ENCODE peak calls at places on chromosomes 3 and 15, in six cellular contexts. One of them, this sample, is unnamed.

GRCh38 chr3:78123058-78123457 is 1083.2 kb downstream of the ROBO2 start:
- DNase-seq in cardiac fibroblast: no peak
- DNase-seq in A673: no peak
- DNase-seq in AG09309: no peak
- DNase-seq in pancreas: no peak
- DNase-seq in neural progenitor cell: no peak
- DNase-seq in this sample: no peak

GRCh38 chr15:72338617-72339321 is 18.8 kb upstream of the CELF6 start:
- DNase-seq in neural progenitor cell: no peak
- DNase-seq in A673: no peak
- DNase-seq in AG09309: peak; percentile 99
- DNase-seq in pancreas: no peak
- DNase-seq in cardiac fibroblast: peak; percentile 97
- DNase-seq in this sample: peak; percentile 86

GRCh38 chr15:76059320-76060097 is at the start of gene TMEM266:
- DNase-seq in cardiac fibroblast: no peak
- DNase-seq in neural progenitor cell: peak; percentile 96
- DNase-seq in AG09309: no peak
- DNase-seq in A673: peak; percentile 74
- DNase-seq in pancreas: peak; percentile 88
- DNase-seq in this sample: peak; percentile 67

GRCh38 chr3:20648294-20648693 is 462.3 kb upstream of the SGO1 start:
- DNase-seq in pancreas: no peak
- DNase-seq in neural progenitor cell: no peak
- DNase-seq in A673: peak; percentile 71
- DNase-seq in cardiac fibroblast: peak; percentile 82
- DNase-seq in AG09309: peak; percentile 87
- DNase-seq in this sample: peak; percentile 87

GRCh38 chr3:63328386-63328785 is 50.3 kb downstream of the SYNPR start:
- DNase-seq in neural progenitor cell: no peak
- DNase-seq in cardiac fibroblast: peak; percentile 68
- DNase-seq in A673: no peak
- DNase-seq in AG09309: no peak
- DNase-seq in pancreas: no peak
- DNase-seq in this sample: peak; percentile 81

GRCh38 chr3:50189274-50189673 is 2.1 kb upstream of the GNAT1 start:
- DNase-seq in cardiac fibroblast: peak; percentile 85
- DNase-seq in neural progenitor cell: peak; percentile 89
- DNase-seq in AG09309: peak; percentile 55
- DNase-seq in pancreas: peak; percentile 84
- DNase-seq in A673: peak; percentile 77
- DNase-seq in this sample: peak; percentile 92

GRCh38 chr15:74748322-74748946 is at the start of gene CYP1A2:
- DNase-seq in AG09309: no peak
- DNase-seq in cardiac fibroblast: no peak
- DNase-seq in neural progenitor cell: no peak
- DNase-seq in A673: no peak
- DNase-seq in pancreas: no peak
- DNase-seq in this sample: no peak

GRCh38 chr3:170296703-170297102 is 60.8 kb upstream of the SKIL start:
- DNase-seq in AG09309: no peak
- DNase-seq in neural progenitor cell: no peak
- DNase-seq in pancreas: no peak
- DNase-seq in cardiac fibroblast: no peak
- DNase-seq in A673: no peak
- DNase-seq in this sample: no peak

GRCh38 chr15:99096894-99097426 is 7.9 kb upstream of the SYNM start:
- DNase-seq in A673: no peak
- DNase-seq in AG09309: no peak
- DNase-seq in cardiac fibroblast: no peak
- DNase-seq in neural progenitor cell: no peak
- DNase-seq in pancreas: no peak
- DNase-seq in this sample: no peak

GRCh38 chr3:69282191-69282590 is 103.7 kb downstream of the FRMD4B start:
- DNase-seq in AG09309: no peak
- DNase-seq in neural progenitor cell: no peak
- DNase-seq in pancreas: no peak
- DNase-seq in cardiac fibroblast: no peak
- DNase-seq in A673: no peak
- DNase-seq in this sample: no peak

GRCh38 chr15:70974004-70974832 is 81.6 kb downstream of the LRRC49 start:
- DNase-seq in AG09309: peak; percentile 49
- DNase-seq in cardiac fibroblast: peak; percentile 85
- DNase-seq in neural progenitor cell: peak; percentile 9
- DNase-seq in pancreas: no peak
- DNase-seq in A673: peak; percentile 48
- DNase-seq in this sample: peak; percentile 81

GRCh38 chr15:76962337-76963013 is 30.9 kb downstream of the RCN2 start:
- DNase-seq in AG09309: no peak
- DNase-seq in neural progenitor cell: no peak
- DNase-seq in pancreas: no peak
- DNase-seq in A673: no peak
- DNase-seq in cardiac fibroblast: no peak
- DNase-seq in this sample: no peak

GRCh38 chr3:80374423-80374822 is 606.6 kb upstream of the ROBO1 start:
- DNase-seq in neural progenitor cell: no peak
- DNase-seq in pancreas: no peak
- DNase-seq in A673: no peak
- DNase-seq in AG09309: no peak
- DNase-seq in cardiac fibroblast: no peak
- DNase-seq in this sample: no peak

GRCh38 chr3:49899815-49900214 is 3.9 kb downstream of the MST1R start:
- DNase-seq in pancreas: no peak
- DNase-seq in cardiac fibroblast: peak; percentile 33
- DNase-seq in neural progenitor cell: peak; percentile 70
- DNase-seq in AG09309: no peak
- DNase-seq in A673: peak; percentile 53
- DNase-seq in this sample: no peak

GRCh38 chr3:14454644-14455310 is 52.4 kb downstream of the SLC6A6 start:
- DNase-seq in pancreas: no peak
- DNase-seq in AG09309: no peak
- DNase-seq in A673: no peak
- DNase-seq in neural progenitor cell: no peak
- DNase-seq in cardiac fibroblast: no peak
- DNase-seq in this sample: no peak

GRCh38 chr3:55191911-55192787 is 264.3 kb upstream of the LRTM1 start:
- DNase-seq in neural progenitor cell: no peak
- DNase-seq in pancreas: no peak
- DNase-seq in cardiac fibroblast: peak; percentile 95
- DNase-seq in A673: no peak
- DNase-seq in AG09309: peak; percentile 96
- DNase-seq in this sample: peak; percentile 91

GRCh38 chr3:155308831-155309230 is 15.3 kb upstream of the STRIT1 start:
- DNase-seq in A673: no peak
- DNase-seq in cardiac fibroblast: peak; percentile 36
- DNase-seq in AG09309: no peak
- DNase-seq in pancreas: no peak
- DNase-seq in neural progenitor cell: no peak
- DNase-seq in this sample: peak; percentile 78

GRCh38 chr15:63231206-63231605 is 41.8 kb downstream of the RAB8B start:
- DNase-seq in cardiac fibroblast: no peak
- DNase-seq in pancreas: no peak
- DNase-seq in AG09309: no peak
- DNase-seq in neural progenitor cell: no peak
- DNase-seq in A673: no peak
- DNase-seq in this sample: no peak

DNA sequence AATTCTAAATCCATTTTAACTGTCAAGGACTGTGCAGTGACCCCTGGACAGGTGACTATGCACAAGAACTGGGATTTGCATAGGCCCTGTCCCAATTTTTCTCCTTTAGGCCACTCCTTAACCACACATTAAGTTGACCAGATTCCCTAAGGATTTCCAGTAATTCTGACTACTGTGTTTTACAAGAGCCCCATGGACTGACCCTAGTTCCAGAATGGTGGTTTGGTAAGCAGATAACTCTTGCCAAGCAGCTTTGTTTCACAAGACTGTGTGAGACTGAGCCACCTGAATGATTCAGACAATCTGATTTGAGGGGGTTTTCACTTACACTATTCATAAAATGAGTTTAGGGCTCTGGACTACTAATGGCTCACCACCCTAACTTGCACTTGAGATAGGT is 535.8 kb downstream of the ZBBX start:
- DNase-seq in pancreas: no peak
- DNase-seq in A673: no peak
- DNase-seq in AG09309: no peak
- DNase-seq in cardiac fibroblast: no peak
- DNase-seq in neural progenitor cell: no peak
- DNase-seq in this sample: no peak
- H3K4me3 ChIP-seq in pancreas: no peak overlapping the region
- H3K4me3 ChIP-seq in A673: no peak overlapping the region
- H3K4me3 ChIP-seq in AG09309: no peak overlapping the region
- H3K4me3 ChIP-seq in cardiac fibroblast: no peak overlapping the region
- H3K4me3 ChIP-seq in neural progenitor cell: no peak overlapping the region
- H3K4me3 ChIP-seq in this sample: no peak overlapping the region

DNA sequence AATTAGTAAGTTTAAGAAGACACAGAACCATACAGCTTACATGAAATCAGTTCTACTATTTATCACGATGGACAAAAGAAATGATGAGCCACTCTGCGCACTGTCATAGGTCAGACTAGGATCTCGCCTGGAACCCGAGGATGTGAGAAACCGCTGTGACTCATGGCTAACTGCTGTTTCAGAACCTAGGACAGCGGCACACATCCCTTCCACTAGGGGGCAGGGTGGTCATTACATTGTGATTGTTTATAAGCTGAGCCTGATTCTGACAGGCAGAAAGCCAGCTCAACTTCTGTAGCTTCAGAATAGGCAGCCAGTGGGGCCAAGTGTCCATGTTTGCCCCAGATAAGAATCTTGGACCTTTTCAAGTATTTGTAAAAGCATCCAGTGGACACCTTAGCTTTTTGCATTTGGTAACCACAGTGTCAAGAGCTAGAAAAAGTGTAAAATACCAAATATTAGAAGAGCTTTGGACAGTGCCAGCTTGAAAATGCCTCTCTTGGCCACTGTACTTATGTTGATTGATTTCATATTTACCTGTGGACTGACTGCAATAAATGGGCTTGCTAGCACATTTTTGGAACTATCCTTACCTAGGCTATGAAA is 115.8 kb downstream of the KBTBD8 start:
- DNase-seq in cardiac fibroblast: peak; percentile 91
- DNase-seq in AG09309: peak; percentile 44
- DNase-seq in pancreas: peak; percentile 80
- DNase-seq in neural progenitor cell: peak; percentile 92
- DNase-seq in A673: peak; percentile 68
- DNase-seq in this sample: peak; percentile 81
- TF ChIP-seq CTCF in cardiac fibroblast: peak; percentile 92
- TF ChIP-seq CTCF in AG09309: peak; percentile 99
- TF ChIP-seq CTCF in pancreas: peak; percentile 85
- TF ChIP-seq CTCF in neural progenitor cell: peak; percentile 98
- TF ChIP-seq CTCF in A673: peak; percentile 70
- TF ChIP-seq CTCF in this sample: peak; percentile 99

DNA sequence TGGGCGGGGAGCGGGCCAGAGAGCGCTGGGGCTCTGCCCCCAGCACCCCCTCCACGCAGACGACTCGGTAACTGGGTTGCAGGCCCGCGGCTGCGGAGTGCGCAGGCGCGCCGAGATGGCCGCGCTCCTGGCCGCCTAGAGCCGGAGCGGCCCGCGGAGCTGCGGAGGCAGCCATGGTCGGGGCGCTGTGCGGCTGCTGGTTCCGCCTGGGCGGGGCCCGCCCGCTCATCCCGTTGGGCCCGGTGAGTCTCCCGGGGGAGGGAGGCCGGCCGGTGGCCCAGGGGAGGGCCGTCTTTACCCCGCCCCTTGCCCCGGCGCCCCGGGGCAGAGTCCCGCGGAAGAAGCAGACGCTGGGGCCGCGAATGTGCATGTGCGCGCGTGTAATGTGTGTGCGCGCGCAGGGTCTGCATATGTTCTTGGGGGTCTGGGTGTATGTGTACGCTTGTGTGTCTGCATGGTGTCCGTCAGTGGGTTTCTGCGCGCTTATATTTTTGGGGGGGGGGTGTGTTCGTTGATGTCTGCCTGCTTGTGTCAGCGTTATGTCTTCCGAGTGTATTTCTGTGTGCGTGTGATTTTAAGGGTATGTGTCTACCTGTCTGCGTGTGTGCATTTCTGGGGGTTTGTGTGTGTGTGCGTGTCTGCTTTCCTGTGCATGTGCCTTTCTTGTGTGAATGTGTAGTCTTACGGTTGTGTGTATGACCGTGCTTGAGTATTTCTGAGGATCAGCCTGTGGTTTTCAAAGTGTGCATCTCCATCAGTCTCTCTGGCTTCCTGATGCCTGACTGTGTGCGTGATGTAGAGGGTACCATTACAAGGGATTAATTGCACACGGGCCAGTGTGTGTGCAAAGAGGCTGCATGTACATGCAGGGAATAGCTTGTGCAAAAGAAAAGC is at the start of gene ABHD14A:
- DNase-seq in pancreas: peak; percentile 89
- DNase-seq in cardiac fibroblast: peak; percentile 59
- DNase-seq in neural progenitor cell: peak; percentile 88
- DNase-seq in A673: peak; percentile 55
- DNase-seq in AG09309: no peak
- DNase-seq in this sample: peak; percentile 63
- H3K4me3 ChIP-seq in pancreas: peak within 1 kb of the TSS; percentile 45
- H3K4me3 ChIP-seq in cardiac fibroblast: peak within 1 kb of the TSS; percentile 82
- H3K4me3 ChIP-seq in neural progenitor cell: peak within 1 kb of the TSS; percentile 56
- H3K4me3 ChIP-seq in A673: peak within 1 kb of the TSS; percentile 63
- H3K4me3 ChIP-seq in AG09309: peak within 1 kb of the TSS; percentile 93
- H3K4me3 ChIP-seq in this sample: peak within 1 kb of the TSS; percentile 78

GRCh38 chr3:132803889-132804288 is 81.7 kb upstream of the NPHP3 start:
- DNase-seq in AG09309: no peak
- DNase-seq in neural progenitor cell: peak; percentile 29
- DNase-seq in pancreas: no peak
- DNase-seq in A673: no peak
- DNase-seq in cardiac fibroblast: no peak
- DNase-seq in this sample: no peak
- TF ChIP-seq CTCF in AG09309: no peak
- TF ChIP-seq CTCF in neural progenitor cell: peak; percentile 45
- TF ChIP-seq CTCF in pancreas: no peak
- TF ChIP-seq CTCF in A673: peak; percentile 30
- TF ChIP-seq CTCF in cardiac fibroblast: no peak
- TF ChIP-seq CTCF in this sample: peak; percentile 13

GRCh38 chr3:81592101-81592500 is 169.3 kb downstream of the GBE1 start:
- DNase-seq in neural progenitor cell: no peak
- DNase-seq in pancreas: no peak
- DNase-seq in cardiac fibroblast: peak; percentile 47
- DNase-seq in AG09309: no peak
- DNase-seq in A673: no peak
- DNase-seq in this sample: no peak
- H3K4me3 ChIP-seq in neural progenitor cell: no peak overlapping the region
- H3K4me3 ChIP-seq in pancreas: no peak overlapping the region
- H3K4me3 ChIP-seq in cardiac fibroblast: no peak overlapping the region
- H3K4me3 ChIP-seq in AG09309: no peak overlapping the region
- H3K4me3 ChIP-seq in A673: no peak overlapping the region
- H3K4me3 ChIP-seq in this sample: no peak overlapping the region

GRCh38 chr15:38425269-38425668 is 28.7 kb upstream of the FAM98B start:
- DNase-seq in cardiac fibroblast: no peak
- DNase-seq in A673: no peak
- DNase-seq in AG09309: no peak
- DNase-seq in neural progenitor cell: no peak
- DNase-seq in pancreas: no peak
- DNase-seq in this sample: no peak

GRCh38 chr15:38430106-38430760 is 23.7 kb upstream of the FAM98B start:
- DNase-seq in neural progenitor cell: no peak
- DNase-seq in pancreas: no peak
- DNase-seq in A673: no peak
- DNase-seq in AG09309: no peak
- DNase-seq in cardiac fibroblast: no peak
- DNase-seq in this sample: no peak

GRCh38 chr15:38424101-38424552 is 29.8 kb upstream of the FAM98B start:
- DNase-seq in A673: no peak
- DNase-seq in pancreas: no peak
- DNase-seq in cardiac fibroblast: no peak
- DNase-seq in neural progenitor cell: no peak
- DNase-seq in AG09309: no peak
- DNase-seq in this sample: no peak

GRCh38 chr15:38427380-38427779 is 26.5 kb upstream of the FAM98B start:
- DNase-seq in pancreas: no peak
- DNase-seq in AG09309: no peak
- DNase-seq in cardiac fibroblast: no peak
- DNase-seq in neural progenitor cell: no peak
- DNase-seq in A673: no peak
- DNase-seq in this sample: no peak
- TF ChIP-seq CTCF in pancreas: no peak
- TF ChIP-seq CTCF in AG09309: no peak
- TF ChIP-seq CTCF in cardiac fibroblast: no peak
- TF ChIP-seq CTCF in neural progenitor cell: no peak
- TF ChIP-seq CTCF in A673: no peak
- TF ChIP-seq CTCF in this sample: no peak